ENCODE peak calls at places on chromosomes 12 and 14, in four cellular contexts. W is activated CD8-positive, alpha-beta T cell treated with anti-CD3 and anti-CD28 coated beads, Interleukin-2, amount 10 ng/mL, durations not matched to agents 7 days and 5 days; S is stimulated activated naive CD8-positive, alpha-beta T cell treated with anti-CD3 and anti-CD28 coated beads, Interleukin-15, amount 100 ng/mL, for 72 hours; R is esophagus mucosa. D is an unnamed sample.

GRCh38 chr12:109345428-109345827 is 2.3 kb upstream of the MYO1H start:
- ATAC-seq in W (no peak), S (no peak), R (no peak), D (no peak)

GRCh38 chr12:89950421-89950820 is 241.8 kb upstream of the ATP2B1 start:
- ATAC-seq in W (peak), S (no peak), R (no peak), D (peak)

GRCh38 chr14:59997496-59997895 is 77.6 kb downstream of the LRRC9 start:
- ATAC-seq in W (no peak), R (no peak), S (no peak), D (no peak)

GRCh38 chr12:127272864-127273263 is 994.1 kb upstream of the TMEM132C start:
- ATAC-seq in R (no peak), S (no peak), W (no peak), D (peak)

GRCh38 chr12:51950682-51951198 is 759 bp upstream of the ACVR1B start:
- ATAC-seq in S (peak), W (no peak), R (no peak), D (peak)

GRCh38 chr12:95533985-95534384 is 17.3 kb downstream of the USP44 start:
- ATAC-seq in R (no peak), S (no peak), W (no peak), D (no peak)

GRCh38 chr14:99077844-99078236 is 194.2 kb downstream of the BCL11B start:
- ATAC-seq in S (no peak), W (no peak), R (no peak), D (no peak)

GRCh38 chr14:69038449-69039286 is 59.6 kb upstream of the ACTN1 start:
- ATAC-seq in R (no peak), W (no peak), S (no peak), D (no peak)

GRCh38 chr14:54364555-54365415 is 32.0 kb upstream of the CDKN3 start:
- ATAC-seq in W (no peak), S (no peak), R (peak), D (no peak)

GRCh38 chr12:2531371-2531770 is 263.4 kb upstream of the FKBP4 start:
- ATAC-seq in R (no peak), S (no peak), W (no peak), D (no peak)

GRCh38 chr12:79563021-79563739 is 127.6 kb downstream of the PAWR start:
- ATAC-seq in R (peak), W (no peak), S (no peak), D (no peak)

GRCh38 chr12:51972424-51972812 is 20.9 kb downstream of the ACVR1B start:
- ATAC-seq in W (peak), R (peak), S (no peak), D (no peak)

GRCh38 chr14:94022532-94023411 is 3.4 kb upstream of the OTUB2 start:
- ATAC-seq in R (no peak), S (no peak), W (no peak), D (no peak)

GRCh38 chr12:105924526-105925208 is 214.1 kb downstream of the NUAK1 start:
- ATAC-seq in R (no peak), S (no peak), W (no peak), D (no peak)

GRCh38 chr14:102833991-102834390 is 56.7 kb downstream of the TRAF3 start:
- ATAC-seq in S (no peak), R (no peak), W (no peak), D (no peak)

GRCh38 chr12:107844312-107844921 is 69.9 kb downstream of the ASCL4 start:
- ATAC-seq in R (peak), W (peak), S (peak), D (no peak)

GRCh38 chr14:35149239-35149638 is 26.9 kb downstream of the PRORP start:
- ATAC-seq in W (no peak), S (no peak), R (no peak), D (no peak)

GRCh38 chr12:21756699-21757098 is 17.8 kb downstream of the KCNJ8 start:
- ATAC-seq in W (no peak), R (no peak), S (no peak), D (no peak)

GRCh38 chr12:45284096-45284901 is 68.4 kb downstream of the ANO6 start:
- ATAC-seq in R (no peak), W (no peak), S (no peak), D (no peak)

D was measured in activated T-helper 17 cell treated with anti-CD3 and anti-CD28 coated beads, Interleukin-2, amount 50 U/mL, for 72 hours.